ENCODE peak calls at places on chromosomes 3 and 15, in eight cellular contexts. One of them, this sample, is unnamed.

GRCh38 chr3:168269019-168269418 is 173.3 kb upstream of the GOLIM4 start:
- DNase-seq in A549: no peak
- DNase-seq in NB4: no peak
- DNase-seq in HepG2: no peak
- DNase-seq in WTC11: no peak
- DNase-seq in GM12878: no peak
- DNase-seq in endothelial cell of umbilical vein: no peak
- DNase-seq in K562: no peak
- DNase-seq in this sample: no peak

GRCh38 chr3:9452417-9452816 is 55.0 kb downstream of the SETD5 start:
- DNase-seq in WTC11: no peak
- DNase-seq in GM12878: no peak
- DNase-seq in HepG2: no peak
- DNase-seq in K562: no peak
- DNase-seq in endothelial cell of umbilical vein: no peak
- DNase-seq in NB4: no peak
- DNase-seq in A549: no peak
- DNase-seq in this sample: no peak

GRCh38 chr15:48250640-48251076 is 44.6 kb downstream of the SLC12A1 start:
- DNase-seq in HepG2: peak; percentile 25
- DNase-seq in K562: peak; percentile 22
- DNase-seq in A549: peak; percentile 67
- DNase-seq in WTC11: peak; percentile 28
- DNase-seq in NB4: peak; percentile 62
- DNase-seq in GM12878: peak; percentile 17
- DNase-seq in endothelial cell of umbilical vein: peak; percentile 71
- DNase-seq in this sample: peak; percentile 51

GRCh38 chr3:69082805-69083204 is 1.9 kb upstream of the ARL6IP5 start:
- DNase-seq in HepG2: no peak
- DNase-seq in K562: no peak
- DNase-seq in endothelial cell of umbilical vein: peak; percentile 71
- DNase-seq in WTC11: no peak
- DNase-seq in GM12878: peak; percentile 92
- DNase-seq in A549: peak; percentile 43
- DNase-seq in NB4: peak; percentile 91
- DNase-seq in this sample: no peak

GRCh38 chr3:142319094-142319493 is 93.7 kb upstream of the GK5 start:
- DNase-seq in K562: peak; percentile 21
- DNase-seq in WTC11: no peak
- DNase-seq in endothelial cell of umbilical vein: no peak
- DNase-seq in HepG2: peak; percentile 2
- DNase-seq in NB4: no peak
- DNase-seq in GM12878: no peak
- DNase-seq in A549: peak; percentile 58
- DNase-seq in this sample: no peak

GRCh38 chr15:56460046-56460445 is 4.9 kb downstream of the MNS1 start:
- DNase-seq in HepG2: no peak
- DNase-seq in NB4: peak; percentile 43
- DNase-seq in WTC11: no peak
- DNase-seq in K562: no peak
- DNase-seq in A549: no peak
- DNase-seq in GM12878: no peak
- DNase-seq in endothelial cell of umbilical vein: no peak
- DNase-seq in this sample: no peak

GRCh38 chr3:169627789-169628188 is 35.7 kb downstream of the MECOM start:
- DNase-seq in HepG2: no peak
- DNase-seq in GM12878: no peak
- DNase-seq in NB4: no peak
- DNase-seq in WTC11: no peak
- DNase-seq in A549: no peak
- DNase-seq in endothelial cell of umbilical vein: no peak
- DNase-seq in K562: no peak
- DNase-seq in this sample: no peak

GRCh38 chr3:77254967-77255831 is 215.3 kb downstream of the ROBO2 start:
- DNase-seq in endothelial cell of umbilical vein: peak; percentile 26
- DNase-seq in HepG2: peak; percentile 54
- DNase-seq in A549: peak; percentile 52
- DNase-seq in WTC11: peak; percentile 45
- DNase-seq in GM12878: no peak
- DNase-seq in NB4: peak; percentile 58
- DNase-seq in K562: peak; percentile 42
- DNase-seq in this sample: no peak

GRCh38 chr3:53689681-53690080 is 156.5 kb downstream of the CHDH start:
- DNase-seq in HepG2: no peak
- DNase-seq in NB4: no peak
- DNase-seq in GM12878: no peak
- DNase-seq in K562: no peak
- DNase-seq in endothelial cell of umbilical vein: no peak
- DNase-seq in WTC11: no peak
- DNase-seq in A549: no peak
- DNase-seq in this sample: no peak

GRCh38 chr3:139728414-139728813 is 50.6 kb upstream of the NMNAT3 start:
- DNase-seq in K562: no peak
- DNase-seq in NB4: no peak
- DNase-seq in endothelial cell of umbilical vein: no peak
- DNase-seq in HepG2: no peak
- DNase-seq in GM12878: no peak
- DNase-seq in WTC11: no peak
- DNase-seq in A549: peak; percentile 12
- DNase-seq in this sample: no peak

GRCh38 chr3:186909078-186909853 is 21.1 kb upstream of the ST6GAL1 start:
- DNase-seq in GM12878: no peak
- DNase-seq in NB4: peak; percentile 81
- DNase-seq in WTC11: peak; percentile 50
- DNase-seq in endothelial cell of umbilical vein: no peak
- DNase-seq in A549: no peak
- DNase-seq in HepG2: peak; percentile 37
- DNase-seq in K562: peak; percentile 39
- DNase-seq in this sample: no peak

GRCh38 chr3:15467227-15468181 is 40.1 kb downstream of the EAF1 start:
- DNase-seq in GM12878: peak; percentile 85
- DNase-seq in A549: no peak
- DNase-seq in WTC11: no peak
- DNase-seq in HepG2: no peak
- DNase-seq in endothelial cell of umbilical vein: no peak
- DNase-seq in NB4: no peak
- DNase-seq in K562: no peak
- DNase-seq in this sample: no peak
- TF ChIP-seq MAX in GM12878: no peak
- TF ChIP-seq MAX in A549: no peak
- TF ChIP-seq MAX in WTC11: no peak
- TF ChIP-seq MAX in HepG2: no peak
- TF ChIP-seq MAX in endothelial cell of umbilical vein: no peak
- TF ChIP-seq MAX in NB4: no peak
- TF ChIP-seq MAX in K562: no peak
- TF ChIP-seq MAX in this sample: no peak

GRCh38 chr3:195802261-195802701 is 9.4 kb downstream of the MUC4 start:
- DNase-seq in A549: no peak
- DNase-seq in endothelial cell of umbilical vein: no peak
- DNase-seq in GM12878: no peak
- DNase-seq in WTC11: no peak
- DNase-seq in K562: no peak
- DNase-seq in NB4: no peak
- DNase-seq in HepG2: no peak
- DNase-seq in this sample: no peak
- TF ChIP-seq MAX in A549: no peak
- TF ChIP-seq MAX in endothelial cell of umbilical vein: no peak
- TF ChIP-seq MAX in GM12878: no peak
- TF ChIP-seq MAX in WTC11: no peak
- TF ChIP-seq MAX in K562: peak; percentile 35
- TF ChIP-seq MAX in NB4: no peak
- TF ChIP-seq MAX in HepG2: no peak
- TF ChIP-seq MAX in this sample: no peak

GRCh38 chr3:136074546-136074945 is 109.0 kb downstream of the PPP2R3A start:
- DNase-seq in WTC11: no peak
- DNase-seq in NB4: no peak
- DNase-seq in K562: no peak
- DNase-seq in A549: peak; percentile 15
- DNase-seq in endothelial cell of umbilical vein: no peak
- DNase-seq in HepG2: no peak
- DNase-seq in GM12878: no peak
- DNase-seq in this sample: no peak
- TF ChIP-seq MAX in WTC11: no peak
- TF ChIP-seq MAX in NB4: no peak
- TF ChIP-seq MAX in K562: no peak
- TF ChIP-seq MAX in A549: no peak
- TF ChIP-seq MAX in endothelial cell of umbilical vein: no peak
- TF ChIP-seq MAX in HepG2: no peak
- TF ChIP-seq MAX in GM12878: no peak
- TF ChIP-seq MAX in this sample: no peak

DNA sequence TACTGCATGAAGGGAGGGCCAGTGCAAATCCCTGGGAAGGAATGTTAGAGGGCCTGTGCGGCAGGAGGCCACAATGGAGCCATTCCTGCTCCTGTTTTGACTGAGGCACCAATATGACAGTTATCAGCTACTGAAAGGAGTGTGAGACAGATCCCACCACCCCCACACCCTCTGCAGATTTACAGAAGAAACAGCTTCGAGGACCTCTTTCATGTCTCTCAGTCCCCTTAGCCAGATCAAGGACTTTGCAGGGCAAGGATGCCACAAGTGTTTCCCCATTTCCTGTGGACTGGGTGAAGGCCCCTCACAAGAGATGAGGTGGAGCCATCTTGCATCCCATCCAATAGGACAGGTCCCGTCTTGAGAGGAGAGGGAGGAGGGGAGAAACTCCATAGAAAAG is 48.5 kb upstream of the RASGRP1 start:
- DNase-seq in NB4: peak; percentile 4
- DNase-seq in GM12878: no peak
- DNase-seq in A549: no peak
- DNase-seq in HepG2: no peak
- DNase-seq in endothelial cell of umbilical vein: no peak
- DNase-seq in K562: no peak
- DNase-seq in WTC11: no peak
- DNase-seq in this sample: no peak
- TF ChIP-seq MAX in NB4: no peak
- TF ChIP-seq MAX in GM12878: no peak
- TF ChIP-seq MAX in A549: no peak
- TF ChIP-seq MAX in HepG2: no peak
- TF ChIP-seq MAX in endothelial cell of umbilical vein: no peak
- TF ChIP-seq MAX in K562: no peak
- TF ChIP-seq MAX in WTC11: no peak
- TF ChIP-seq MAX in this sample: no peak

GRCh38 chr3:111735271-111735758 is 123.8 kb upstream of the PHLDB2 start:
- DNase-seq in K562: no peak
- DNase-seq in GM12878: no peak
- DNase-seq in A549: peak; percentile 89
- DNase-seq in NB4: no peak
- DNase-seq in WTC11: no peak
- DNase-seq in HepG2: peak; percentile 90
- DNase-seq in endothelial cell of umbilical vein: peak; percentile 36
- DNase-seq in this sample: peak; percentile 95

GRCh38 chr3:111732248-111732879 is 126.7 kb upstream of the PHLDB2 start:
- DNase-seq in HepG2: peak; percentile 77
- DNase-seq in endothelial cell of umbilical vein: no peak
- DNase-seq in WTC11: no peak
- DNase-seq in K562: no peak
- DNase-seq in GM12878: no peak
- DNase-seq in A549: peak; percentile 53
- DNase-seq in NB4: no peak
- DNase-seq in this sample: no peak

GRCh38 chr3:111734652-111735051 is 124.4 kb upstream of the PHLDB2 start:
- DNase-seq in GM12878: no peak
- DNase-seq in A549: no peak
- DNase-seq in NB4: no peak
- DNase-seq in endothelial cell of umbilical vein: no peak
- DNase-seq in WTC11: no peak
- DNase-seq in K562: no peak
- DNase-seq in HepG2: no peak
- DNase-seq in this sample: no peak

GRCh38 chr3:111733154-111733553 is 125.9 kb upstream of the PHLDB2 start:
- DNase-seq in HepG2: peak; percentile 86
- DNase-seq in K562: no peak
- DNase-seq in A549: peak; percentile 57
- DNase-seq in NB4: no peak
- DNase-seq in GM12878: no peak
- DNase-seq in endothelial cell of umbilical vein: no peak
- DNase-seq in WTC11: no peak
- DNase-seq in this sample: no peak

DNA sequence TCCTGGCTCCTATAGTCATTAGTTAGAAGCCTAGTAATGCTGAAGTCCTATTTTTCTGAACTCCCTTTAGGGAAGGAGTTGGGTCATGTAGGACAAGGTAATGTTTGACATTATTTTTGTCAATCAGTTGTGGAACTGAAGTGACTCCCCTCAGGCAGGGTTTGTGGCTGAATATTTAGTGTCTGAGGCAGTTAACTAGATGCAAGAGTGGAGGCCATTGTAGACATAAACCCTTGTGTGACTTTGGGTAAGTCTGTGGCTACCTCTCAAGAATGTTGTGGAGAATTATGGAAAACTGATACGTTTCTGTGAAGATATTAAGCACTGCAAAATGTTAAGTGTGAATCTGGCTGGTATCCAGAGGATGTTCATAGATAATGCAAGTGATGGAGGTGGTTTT is 125.2 kb upstream of the PHLDB2 start:
- DNase-seq in A549: no peak
- DNase-seq in NB4: no peak
- DNase-seq in K562: no peak
- DNase-seq in GM12878: no peak
- DNase-seq in endothelial cell of umbilical vein: no peak
- DNase-seq in WTC11: no peak
- DNase-seq in HepG2: no peak
- DNase-seq in this sample: no peak
- TF ChIP-seq MAX in A549: no peak
- TF ChIP-seq MAX in NB4: no peak
- TF ChIP-seq MAX in K562: no peak
- TF ChIP-seq MAX in GM12878: no peak
- TF ChIP-seq MAX in endothelial cell of umbilical vein: no peak
- TF ChIP-seq MAX in WTC11: no peak
- TF ChIP-seq MAX in HepG2: no peak
- TF ChIP-seq MAX in this sample: no peak

DNA sequence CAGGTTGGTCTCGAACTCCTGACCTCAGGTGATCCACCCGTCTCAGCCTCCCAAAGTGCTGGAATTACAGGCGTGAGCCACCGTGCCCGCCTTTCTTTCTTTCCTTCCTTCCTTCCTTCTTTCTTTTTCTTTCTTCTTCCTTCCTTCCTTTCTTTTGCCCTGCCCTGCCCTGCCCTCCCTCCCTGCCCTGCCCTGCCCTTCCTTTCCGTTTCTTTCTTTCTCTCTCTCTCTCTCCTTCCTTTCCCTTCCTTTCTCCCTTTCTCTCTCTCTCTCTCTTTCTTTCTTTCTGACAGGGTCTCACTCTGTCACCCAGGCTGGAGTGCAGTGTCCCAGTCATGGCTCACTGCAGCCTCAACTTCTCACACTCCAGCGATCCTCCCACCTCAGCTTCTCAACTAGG is 74.6 kb downstream of the UMPS start:
- DNase-seq in HepG2: no peak
- DNase-seq in K562: no peak
- DNase-seq in WTC11: no peak
- DNase-seq in A549: no peak
- DNase-seq in GM12878: no peak
- DNase-seq in endothelial cell of umbilical vein: no peak
- DNase-seq in NB4: no peak
- DNase-seq in this sample: no peak
- TF ChIP-seq MAX in HepG2: no peak
- TF ChIP-seq MAX in K562: no peak
- TF ChIP-seq MAX in WTC11: no peak
- TF ChIP-seq MAX in A549: no peak
- TF ChIP-seq MAX in GM12878: no peak
- TF ChIP-seq MAX in endothelial cell of umbilical vein: no peak
- TF ChIP-seq MAX in NB4: no peak
- TF ChIP-seq MAX in this sample: no peak

GRCh38 chr15:43821505-43821904 is 3.0 kb downstream of the MFAP1 start:
- DNase-seq in HepG2: no peak
- DNase-seq in A549: no peak
- DNase-seq in endothelial cell of umbilical vein: no peak
- DNase-seq in NB4: no peak
- DNase-seq in GM12878: no peak
- DNase-seq in K562: no peak
- DNase-seq in WTC11: no peak
- DNase-seq in this sample: no peak
- TF ChIP-seq MAX in HepG2: no peak
- TF ChIP-seq MAX in A549: no peak
- TF ChIP-seq MAX in endothelial cell of umbilical vein: no peak
- TF ChIP-seq MAX in NB4: no peak
- TF ChIP-seq MAX in GM12878: no peak
- TF ChIP-seq MAX in K562: no peak
- TF ChIP-seq MAX in WTC11: no peak
- TF ChIP-seq MAX in this sample: no peak

This sample was measured in HCT116.